ENCODE peak calls at places on chromosome 13, in four cellular contexts. O is uterus, U is endodermal cell, Y is body of pancreas. S is an unnamed sample.

GRCh38 chr13:23751195-23751594 is 138.0 kb downstream of the MIPEP start:
- DNase-seq in U (no peak), O (no peak), Y (no peak), S (no peak)

GRCh38 chr13:26050568-26051230 is 1.1 kb downstream of the SHISA2 start:
- DNase-seq in O (no peak), Y (peak; percentile 12), U (peak; percentile 89), S (peak; percentile 31)

GRCh38 chr13:93496985-93497673 is 270.5 kb downstream of the GPC6 start:
- DNase-seq in U (no peak), O (no peak), Y (no peak), S (no peak)

GRCh38 chr13:76387561-76387960 is 498.6 kb downstream of the KCTD12 start:
- DNase-seq in Y (no peak), U (no peak), O (no peak), S (no peak)

GRCh38 chr13:19984430-19985218 is 26.1 kb downstream of the ZMYM2 start:
- DNase-seq in O (no peak), U (no peak), Y (no peak), S (no peak)

GRCh38 chr13:60857698-60858097 is 460.7 kb downstream of the TDRD3 start:
- DNase-seq in Y (no peak), O (no peak), U (no peak), S (no peak)

GRCh38 chr13:73938375-73939070 is 195.7 kb downstream of the KLF12 start:
- DNase-seq in O (no peak), U (peak; percentile 55), Y (no peak), S (no peak)

GRCh38 chr13:111492341-111492945 is 172.0 kb downstream of the TEX29 start:
- DNase-seq in O (no peak), Y (no peak), U (no peak), S (no peak)

GRCh38 chr13:99589575-99589974 is 88.3 kb downstream of the TM9SF2 start:
- DNase-seq in Y (no peak), O (no peak), U (no peak), S (no peak)

GRCh38 chr13:107057028-107057427 is 489.1 kb upstream of the ARGLU1 start:
- DNase-seq in U (no peak), O (no peak), Y (no peak), S (no peak)

GRCh38 chr13:109783815-109784589 is 2.4 kb downstream of the IRS2 start:
- DNase-seq in O (no peak), U (peak; percentile 74), Y (no peak), S (no peak)

GRCh38 chr13:25148005-25148798 is 23.9 kb downstream of the AMER2 start:
- DNase-seq in O (no peak), U (no peak), Y (no peak), S (no peak)

GRCh38 chr13:43156916-43157315 is 133.5 kb downstream of the DNAJC15 start:
- DNase-seq in Y (no peak), O (no peak), U (no peak), S (no peak)

GRCh38 chr13:50125556-50126377 is 110.5 kb downstream of the KCNRG start:
- DNase-seq in O (peak; percentile 92), Y (peak; percentile 97), U (peak; percentile 86), S (peak; percentile 92)

GRCh38 chr13:65894049-65894448 is 1336.1 kb downstream of the PCDH9 start:
- DNase-seq in O (no peak), U (no peak), Y (no peak), S (no peak)

GRCh38 chr13:19575230-19575629 is 13.9 kb upstream of the TPTE2 start:
- DNase-seq in Y (no peak), U (no peak), O (no peak), S (no peak)

GRCh38 chr13:39783051-39783450 is 127.6 kb downstream of the COG6 start:
- DNase-seq in O (no peak), Y (no peak), U (no peak), S (no peak)

GRCh38 chr13:45086484-45086883 is 33.8 kb upstream of the GTF2F2 start:
- DNase-seq in U (no peak), O (no peak), Y (no peak), S (no peak)

GRCh38 chr13:54415753-54416366 is 1387.2 kb downstream of the OLFM4 start:
- DNase-seq in U (peak; percentile 70), Y (no peak), O (no peak), S (no peak)

GRCh38 chr13:63636231-63636993 is 2220.8 kb upstream of the PCDH20 start:
- DNase-seq in U (peak; percentile 44), O (no peak), Y (no peak), S (no peak)

GRCh38 chr13:77846173-77846572 is 72.5 kb downstream of the EDNRB start:
- DNase-seq in Y (no peak), U (no peak), O (no peak), S (no peak)

GRCh38 chr13:67156718-67157049 is 73.5 kb downstream of the PCDH9 start:
- DNase-seq in U (peak; percentile 48), O (no peak), Y (no peak), S (no peak)

GRCh38 chr13:46334423-46334822 is 52.6 kb downstream of the RUBCNL start:
- DNase-seq in U (no peak), O (no peak), Y (no peak), S (no peak)

GRCh38 chr13:108213946-108214345 is 1.4 kb downstream of the LIG4 start:
- DNase-seq in U (no peak), O (no peak), Y (no peak), S (no peak)

GRCh38 chr13:62483774-62484173 is 1068.1 kb upstream of the PCDH20 start:
- DNase-seq in O (no peak), Y (no peak), U (no peak), S (no peak)

DNA sequence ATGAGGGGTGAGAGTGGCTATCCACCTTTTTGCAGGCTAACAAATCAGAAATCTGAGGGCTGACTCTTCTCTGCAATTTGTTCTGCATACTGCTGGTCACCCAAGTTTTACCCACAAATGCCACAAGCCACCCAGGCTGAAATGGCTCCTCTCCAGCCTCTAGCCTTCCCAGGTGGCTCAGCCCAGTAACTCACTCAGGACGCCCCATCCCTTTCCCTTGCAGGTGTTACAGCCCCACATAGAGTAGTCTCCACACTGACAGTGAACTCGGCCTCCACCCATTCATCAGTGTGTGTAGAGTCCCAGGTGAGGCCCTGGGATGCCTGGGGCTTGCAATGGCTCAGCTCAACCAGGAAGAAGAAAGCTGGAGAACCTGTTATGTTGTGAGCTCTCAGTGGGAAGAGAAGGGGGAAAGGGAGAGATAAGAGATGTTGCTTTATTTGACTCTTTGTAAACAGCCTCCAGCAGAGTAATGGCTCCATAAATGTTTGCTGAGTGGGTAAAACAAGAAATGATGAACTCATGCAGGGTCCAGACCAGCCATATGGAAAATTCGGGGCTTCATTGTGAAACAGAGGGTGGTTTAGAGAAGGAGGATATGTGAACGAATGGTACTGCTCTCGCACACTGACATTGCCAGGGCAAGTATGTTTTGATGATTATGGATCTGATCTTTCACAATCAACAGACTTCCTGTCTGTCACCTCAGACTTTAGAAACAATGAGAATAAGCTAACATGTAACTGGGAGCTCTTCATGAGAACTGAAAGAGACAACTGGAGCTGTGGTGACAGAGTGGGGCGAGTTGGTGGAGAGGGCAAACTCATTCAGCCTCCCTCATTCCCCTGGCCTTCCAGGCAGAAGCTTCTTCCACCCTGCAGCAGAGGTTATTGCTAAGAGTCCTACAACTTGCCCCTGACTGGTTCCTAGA is 74.2 kb upstream of the RFC3 start:
- DNase-seq in Y (no peak), U (peak; percentile 49), O (no peak), S (no peak)
- H3K4me3 ChIP-seq in Y (no peak overlapping the region), U (no peak overlapping the region), O (no peak overlapping the region), S (no peak overlapping the region)

DNA sequence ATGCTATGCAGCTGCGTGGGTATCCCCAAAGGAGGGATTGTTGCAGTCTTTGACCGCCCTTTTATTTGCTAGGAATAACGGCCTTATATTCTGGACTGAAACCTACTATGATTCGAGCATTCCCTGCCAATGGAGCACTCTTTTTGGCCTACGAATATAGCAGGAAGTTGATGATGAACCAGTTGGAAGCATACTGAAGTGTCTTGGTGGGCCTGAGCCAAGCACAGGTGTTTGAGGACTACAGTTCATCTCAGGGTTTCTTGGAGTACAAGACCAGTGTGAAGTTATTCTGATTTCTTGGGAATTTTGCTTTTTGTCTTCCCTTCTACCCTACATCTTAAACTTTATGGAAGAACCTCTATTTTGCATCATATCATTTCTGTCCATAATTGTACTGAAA is 20.1 kb downstream of the SLC25A15 start:
- DNase-seq in Y (no peak), O (no peak), U (no peak), S (no peak)
- H3K36me3 ChIP-seq in Y (no peaks in the 10 kb centered on the region), O (no peaks in the 10 kb centered on the region), U (peaks cover 35% of the 10 kb centered on the region), S (peaks cover 10% of the 10 kb centered on the region)

GRCh38 chr13:48156466-48156865 is 61.6 kb upstream of the MED4 start:
- DNase-seq in Y (no peak), U (peak; percentile 55), O (no peak), S (no peak)
- H3K4me3 ChIP-seq in Y (no peak overlapping the region), U (no peak overlapping the region), O (no peak overlapping the region), S (no peak overlapping the region)

GRCh38 chr13:98462946-98463345 is 114.0 kb downstream of the STK24 start:
- DNase-seq in O (no peak), U (no peak), Y (no peak), S (no peak)
- H3K36me3 ChIP-seq in O (no peaks in the 10 kb centered on the region), U (peaks cover 85% of the 10 kb centered on the region), Y (no peaks in the 10 kb centered on the region), S (no peaks in the 10 kb centered on the region)

S was measured in lung.